ENCODE peak calls at places on chromosome 7, in five cellular contexts. O is neuronal stem cell, I is PC-3, M is mesendoderm, Y is GM23248. U is an unnamed sample.
A peak's percentile ranks its signal among the peaks of the same experiment; 100 is the strongest.

GRCh38 chr7:123666492-123666891 is 10.8 kb downstream of the LMOD2 start:
- DNase-seq in O (no peak), Y (no peak), M (no peak), I (no peak), U (no peak)

GRCh38 chr7:143391462-143392404 is 10.6 kb downstream of the ZYX start:
- DNase-seq in Y (peak; percentile 89), I (no peak), O (no peak), M (no peak), U (no peak)

GRCh38 chr7:101302641-101303101 is 18.9 kb downstream of the IFT22 start:
- DNase-seq in Y (no peak), I (no peak), M (peak; percentile 51), O (no peak), U (no peak)

GRCh38 chr7:47366960-47367359 is 215.0 kb downstream of the TNS3 start:
- DNase-seq in Y (no peak), M (no peak), O (no peak), I (no peak), U (no peak)

GRCh38 chr7:101753316-101753715 is 64.1 kb upstream of the CUX1 start:
- DNase-seq in M (no peak), I (no peak), Y (no peak), O (no peak), U (no peak)

GRCh38 chr7:102829075-102829474 is 80.3 kb downstream of the FAM185A start:
- DNase-seq in I (no peak), Y (no peak), M (peak; percentile 2), O (no peak), U (no peak)

GRCh38 chr7:43341132-43341531 is 228.7 kb downstream of the HECW1 start:
- DNase-seq in Y (no peak), I (no peak), M (no peak), O (no peak), U (no peak)

GRCh38 chr7:105719919-105720318 is 138.6 kb upstream of the EFCAB10 start:
- DNase-seq in O (no peak), M (no peak), I (no peak), Y (no peak), U (no peak)

GRCh38 chr7:48337781-48338180 is 166.5 kb downstream of the ABCA13 start:
- DNase-seq in O (no peak), I (no peak), Y (no peak), M (no peak), U (no peak)

GRCh38 chr7:92737706-92738105 is 98.7 kb downstream of the CDK6 start:
- DNase-seq in Y (no peak), M (no peak), O (no peak), I (no peak), U (no peak)

GRCh38 chr7:7595451-7595850 is 28.8 kb downstream of the MIOS start:
- DNase-seq in Y (peak; percentile 51), O (no peak), I (peak; percentile 62), M (no peak), U (no peak)

GRCh38 chr7:156429514-156429913 is 211.1 kb upstream of the RNF32 start:
- DNase-seq in I (no peak), M (no peak), Y (no peak), O (no peak), U (no peak)

GRCh38 chr7:76220185-76221057 is 18.7 kb downstream of the SRRM3 start:
- DNase-seq in M (peak; percentile 88), Y (peak; percentile 59), I (peak; percentile 16), O (peak; percentile 24), U (peak; percentile 67)

GRCh38 chr7:55884321-55884720 is 2.9 kb upstream of the ZNF713 start:
- DNase-seq in O (no peak), Y (no peak), I (no peak), M (no peak), U (no peak)

GRCh38 chr7:88111136-88111748 is 108.6 kb downstream of the SRI start:
- DNase-seq in I (peak; percentile 59), Y (peak; percentile 67), O (peak; percentile 12), M (peak; percentile 51), U (peak; percentile 13)

GRCh38 chr7:48563334-48563733 is 361.0 kb upstream of the CDC14C start:
- DNase-seq in Y (no peak), O (no peak), I (peak; percentile 34), M (peak; percentile 0), U (no peak)

GRCh38 chr7:223861-224260 is 31.5 kb downstream of the FAM20C start:
- DNase-seq in Y (no peak), O (no peak), I (no peak), M (no peak), U (no peak)

GRCh38 chr7:50377356-50377755 is 72.8 kb downstream of the FIGNL1 start:
- DNase-seq in Y (no peak), M (no peak), O (no peak), I (no peak), U (no peak)

GRCh38 chr7:138890782-138891445 is 90.3 kb downstream of the KIAA1549 start:
- DNase-seq in O (no peak), M (no peak), I (peak; percentile 97), Y (peak; percentile 93), U (no peak)

GRCh38 chr7:749121-749520 is 22.0 kb upstream of the PRKAR1B start:
- DNase-seq in M (peak; percentile 10), I (no peak), O (no peak), Y (no peak), U (no peak)

GRCh38 chr7:157228864-157229422 is 90.2 kb downstream of the UBE3C start:
- DNase-seq in I (peak; percentile 45), Y (peak; percentile 57), O (no peak), M (peak; percentile 58), U (peak; percentile 16)

GRCh38 chr7:19030280-19030679 is 87.2 kb downstream of the TWIST1 start:
- DNase-seq in M (no peak), O (no peak), I (peak; percentile 6), Y (peak; percentile 62), U (no peak)

GRCh38 chr7:22584179-22584578 is 84.2 kb upstream of the STEAP1B start:
- DNase-seq in M (no peak), O (no peak), I (no peak), Y (no peak), U (no peak)
- H3K9ac ChIP-seq in M (no peak overlapping the region), O (no peak overlapping the region), I (no peak overlapping the region), Y (no peak overlapping the region), U (no peak overlapping the region)

GRCh38 chr7:151687523-151688235 is 168.0 kb upstream of the RHEB start:
- DNase-seq in O (peak; percentile 39), Y (peak; percentile 96), M (peak; percentile 99), I (peak; percentile 99), U (peak; percentile 97)
- H3K9ac ChIP-seq in O (no peak overlapping the region), Y (peak overlapping the region; percentile 52), M (peak overlapping the region; percentile 9), I (peak overlapping the region; percentile 44), U (no peak overlapping the region)

GRCh38 chr7:5423272-5423843 is at the start of gene TNRC18:
- DNase-seq in O (no peak), Y (no peak), M (no peak), I (no peak), U (no peak)
- H3K9ac ChIP-seq in O (peak within 1 kb of the TSS; percentile 91), Y (peak within 1 kb of the TSS; percentile 97), M (peak within 1 kb of the TSS; percentile 95), I (peak within 1 kb of the TSS; percentile 98), U (peak within 1 kb of the TSS; percentile 74)

GRCh38 chr7:41096921-41097320 is 606.0 kb downstream of the INHBA start:
- DNase-seq in O (no peak), Y (peak; percentile 46), M (no peak), I (no peak), U (no peak)
- H3K9ac ChIP-seq in O (no peak overlapping the region), Y (no peak overlapping the region), M (no peak overlapping the region), I (no peak overlapping the region), U (no peak overlapping the region)

GRCh38 chr7:42123716-42124115 is 113.3 kb downstream of the GLI3 start:
- DNase-seq in O (no peak), I (no peak), M (no peak), Y (no peak), U (no peak)

GRCh38 chr7:42128703-42129102 is 108.3 kb downstream of the GLI3 start:
- DNase-seq in M (peak; percentile 56), Y (no peak), I (peak; percentile 49), O (no peak), U (no peak)

GRCh38 chr7:42125321-42125720 is 111.7 kb downstream of the GLI3 start:
- DNase-seq in Y (no peak), M (peak; percentile 34), O (peak; percentile 42), I (no peak), U (no peak)

GRCh38 chr7:42126475-42127231 is 110.4 kb downstream of the GLI3 start:
- DNase-seq in Y (no peak), M (no peak), I (no peak), O (no peak), U (no peak)

GRCh38 chr7:42127232-42127622 is 109.8 kb downstream of the GLI3 start:
- DNase-seq in O (no peak), Y (no peak), I (no peak), M (no peak), U (no peak)
- H3K9ac ChIP-seq in O (no peak overlapping the region), Y (no peak overlapping the region), I (no peak overlapping the region), M (no peak overlapping the region), U (no peak overlapping the region)

DNA sequence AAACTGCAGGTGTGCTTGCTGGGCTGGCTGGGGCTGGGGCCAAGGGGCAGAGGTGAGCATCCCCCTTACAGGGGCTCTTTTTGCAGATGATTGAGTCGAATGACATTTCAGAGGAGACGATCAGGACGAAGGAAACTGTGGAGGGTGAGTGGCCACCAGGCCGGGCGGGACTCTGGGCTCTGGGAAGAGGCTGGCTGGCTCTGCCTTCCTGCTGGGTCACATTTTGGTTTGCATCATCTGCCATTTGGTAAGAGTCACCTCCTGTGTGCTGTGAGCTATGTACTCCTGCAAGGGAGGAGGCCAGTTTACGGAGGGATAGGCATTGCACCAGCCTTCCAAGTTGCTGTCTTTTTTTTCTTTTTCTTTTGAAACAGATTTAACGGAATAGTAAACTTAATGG is 73.0 kb upstream of the GTF2IRD1 start:
- DNase-seq in I (peak; percentile 38), O (no peak), Y (peak; percentile 77), M (peak; percentile 63), U (no peak)
- H3K9ac ChIP-seq in I (no peak overlapping the region), O (no peak overlapping the region), Y (peak overlapping the region; percentile 31), M (no peak overlapping the region), U (no peak overlapping the region)

GRCh38 chr7:81211204-81211603 is 292.4 kb upstream of the SEMA3C start:
- DNase-seq in O (no peak), Y (peak; percentile 7), M (no peak), I (no peak), U (no peak)
- H3K9ac ChIP-seq in O (no peak overlapping the region), Y (peak overlapping the region; percentile 58), M (no peak overlapping the region), I (no peak overlapping the region), U (no peak overlapping the region)